ENCODE peak calls at places on chromosome 7, in four cellular contexts. One of them, this sample, is unnamed.

GRCh38 chr7:55021951-55022617 is 3.3 kb downstream of the EGFR start:
- DNase-seq in HepG2: no peak
- DNase-seq in K562: no peak
- DNase-seq in HCT116: no peak
- DNase-seq in this sample: no peak

GRCh38 chr7:90701021-90701420 is 104.9 kb downstream of the CDK14 start:
- DNase-seq in K562: no peak
- DNase-seq in HepG2: no peak
- DNase-seq in HCT116: no peak
- DNase-seq in this sample: no peak

GRCh38 chr7:28168393-28169158 is 12.0 kb downstream of the JAZF1 start:
- DNase-seq in HepG2: no peak
- DNase-seq in K562: no peak
- DNase-seq in HCT116: no peak
- DNase-seq in this sample: no peak

GRCh38 chr7:130560972-130561371 is 69.1 kb downstream of the MEST start:
- DNase-seq in HCT116: peak; percentile 26
- DNase-seq in HepG2: peak; percentile 20
- DNase-seq in K562: peak; percentile 55
- DNase-seq in this sample: peak; percentile 35

GRCh38 chr7:1357601-1358271 is 101.5 kb downstream of the MICALL2 start:
- DNase-seq in K562: no peak
- DNase-seq in HCT116: no peak
- DNase-seq in HepG2: no peak
- DNase-seq in this sample: no peak

GRCh38 chr7:192035-192649 is at the start of gene FAM20C:
- DNase-seq in HCT116: peak; percentile 23
- DNase-seq in HepG2: no peak
- DNase-seq in K562: no peak
- DNase-seq in this sample: no peak

GRCh38 chr7:71131256-71131752 is 640 bp upstream of the GALNT17 start:
- DNase-seq in K562: no peak
- DNase-seq in HepG2: no peak
- DNase-seq in HCT116: no peak
- DNase-seq in this sample: no peak

GRCh38 chr7:2008936-2009540 is 223.7 kb downstream of the MAD1L1 start:
- DNase-seq in HepG2: no peak
- DNase-seq in K562: no peak
- DNase-seq in HCT116: no peak
- DNase-seq in this sample: no peak

GRCh38 chr7:138170298-138170697 is 94.0 kb downstream of the AKR1D1 start:
- DNase-seq in HCT116: no peak
- DNase-seq in HepG2: peak; percentile 50
- DNase-seq in K562: no peak
- DNase-seq in this sample: no peak

GRCh38 chr7:100568936-100569844 is 4.5 kb downstream of the SAP25 start:
- DNase-seq in HCT116: no peak
- DNase-seq in K562: peak; percentile 70
- DNase-seq in HepG2: peak; percentile 91
- DNase-seq in this sample: no peak

GRCh38 chr7:153886506-153887391 is 165.4 kb upstream of the DPP6 start:
- DNase-seq in HCT116: no peak
- DNase-seq in HepG2: no peak
- DNase-seq in K562: no peak
- DNase-seq in this sample: no peak

GRCh38 chr7:96526492-96526891 is 183.2 kb downstream of the SEM1 start:
- DNase-seq in K562: no peak
- DNase-seq in HCT116: no peak
- DNase-seq in HepG2: no peak
- DNase-seq in this sample: no peak

GRCh38 chr7:35250941-35251340 is 3.0 kb downstream of the TBX20 start:
- DNase-seq in HCT116: no peak
- DNase-seq in K562: no peak
- DNase-seq in HepG2: no peak
- DNase-seq in this sample: no peak

GRCh38 chr7:112280267-112280666 is 73.8 kb downstream of the ZNF277 start:
- DNase-seq in HCT116: no peak
- DNase-seq in K562: no peak
- DNase-seq in HepG2: no peak
- DNase-seq in this sample: no peak

GRCh38 chr7:74587435-74588126 is 69.9 kb upstream of the GTF2I start:
- DNase-seq in K562: peak; percentile 87
- DNase-seq in HepG2: no peak
- DNase-seq in HCT116: no peak
- DNase-seq in this sample: no peak

GRCh38 chr7:134851141-134851540 is 71.7 kb downstream of the CALD1 start:
- DNase-seq in HepG2: no peak
- DNase-seq in HCT116: no peak
- DNase-seq in K562: no peak
- DNase-seq in this sample: no peak

GRCh38 chr7:71227126-71227525 is 95.2 kb downstream of the GALNT17 start:
- DNase-seq in HepG2: no peak
- DNase-seq in HCT116: no peak
- DNase-seq in K562: no peak
- DNase-seq in this sample: no peak

GRCh38 chr7:52634996-52635395 is 400.4 kb upstream of the POM121L12 start:
- DNase-seq in HCT116: no peak
- DNase-seq in K562: no peak
- DNase-seq in HepG2: no peak
- DNase-seq in this sample: no peak

GRCh38 chr7:97307521-97308108 is 190.1 kb downstream of the SDHAF3 start:
- DNase-seq in HCT116: no peak
- DNase-seq in HepG2: no peak
- DNase-seq in K562: no peak
- DNase-seq in this sample: no peak

GRCh38 chr7:20107582-20107981 is 109.6 kb downstream of the MACC1 start:
- DNase-seq in K562: no peak
- DNase-seq in HepG2: no peak
- DNase-seq in HCT116: no peak
- DNase-seq in this sample: no peak

GRCh38 chr7:78221961-78222751 is 423.6 kb downstream of the PHTF2 start:
- DNase-seq in K562: no peak
- DNase-seq in HCT116: no peak
- DNase-seq in HepG2: no peak
- DNase-seq in this sample: no peak

GRCh38 chr7:112630565-112630964 is 149.8 kb downstream of the LSMEM1 start:
- DNase-seq in K562: no peak
- DNase-seq in HCT116: no peak
- DNase-seq in HepG2: no peak
- DNase-seq in this sample: peak; percentile 25

GRCh38 chr7:30595461-30596042 is 874 bp downstream of the GARS1 start:
- DNase-seq in HepG2: no peak
- DNase-seq in HCT116: no peak
- DNase-seq in K562: no peak
- DNase-seq in this sample: no peak

GRCh38 chr7:459584-460373 is 59.9 kb downstream of the PDGFA start:
- DNase-seq in K562: peak; percentile 57
- DNase-seq in HepG2: no peak
- DNase-seq in HCT116: no peak
- DNase-seq in this sample: no peak

GRCh38 chr7:33130184-33130583 is 820 bp downstream of the BBS9 start:
- DNase-seq in HCT116: no peak
- DNase-seq in HepG2: no peak
- DNase-seq in K562: no peak
- DNase-seq in this sample: no peak

DNA sequence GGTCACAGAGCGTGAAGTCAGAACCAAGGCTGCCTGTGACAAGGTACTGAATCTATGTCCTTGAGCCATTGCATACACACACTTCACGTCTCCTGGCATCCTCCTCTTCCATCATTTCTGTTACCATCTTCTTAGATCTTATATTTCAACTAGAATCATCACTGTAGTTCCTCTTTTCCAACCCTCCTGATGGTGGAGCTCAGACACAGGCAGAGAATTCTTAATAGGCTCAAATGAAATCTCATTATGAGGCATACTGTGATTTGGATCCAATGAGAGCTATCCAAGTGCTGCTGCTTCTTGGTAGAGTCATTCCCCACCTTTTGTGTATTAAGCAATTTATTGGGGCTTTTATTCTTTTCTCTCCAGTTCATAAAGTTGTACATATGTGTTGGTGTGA is 113.2 kb downstream of the CALCR start:
- DNase-seq in K562: no peak
- DNase-seq in HepG2: no peak
- DNase-seq in HCT116: no peak
- DNase-seq in this sample: no peak
- TF ChIP-seq SIN3A in K562: no peak
- TF ChIP-seq SIN3A in HepG2: no peak
- TF ChIP-seq SIN3A in HCT116: no peak
- TF ChIP-seq SIN3A in this sample: no peak

DNA sequence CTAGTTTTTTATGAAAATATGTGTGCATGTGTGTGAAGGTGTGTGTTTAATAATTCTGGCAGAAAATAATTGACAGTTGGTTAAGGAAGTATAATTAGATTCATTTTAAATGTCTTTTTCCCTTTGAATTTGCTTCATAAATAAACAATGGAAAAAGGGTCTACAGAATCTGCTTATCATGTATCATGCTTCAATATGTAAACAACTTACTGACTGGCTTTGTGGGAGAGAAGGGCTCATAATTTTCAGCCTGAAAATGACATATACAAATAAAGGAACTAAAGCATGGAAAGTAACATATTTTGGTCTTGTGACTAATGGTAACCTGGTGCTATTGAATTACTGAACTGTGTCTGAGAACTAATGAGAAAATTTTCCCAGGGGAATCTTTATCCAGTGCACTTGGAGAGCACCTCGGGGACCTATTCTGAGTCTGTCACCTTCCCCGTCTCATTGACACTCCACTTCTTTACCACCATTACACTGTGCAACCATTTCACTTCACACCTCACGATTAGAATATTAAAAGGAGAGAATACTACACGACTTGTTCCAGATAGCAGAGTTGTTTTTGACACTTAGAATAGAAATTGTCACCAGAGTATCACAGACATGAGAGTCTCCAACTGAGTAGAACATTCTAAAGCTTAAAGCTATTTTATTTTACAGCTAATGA is 298.6 kb downstream of the TFEC start:
- DNase-seq in HepG2: no peak
- DNase-seq in HCT116: no peak
- DNase-seq in K562: no peak
- DNase-seq in this sample: no peak
- TF ChIP-seq TCF7L2 in HepG2: no peak
- TF ChIP-seq TCF7L2 in HCT116: no peak
- TF ChIP-seq TCF7L2 in K562: no peak
- TF ChIP-seq TCF7L2 in this sample: no peak

DNA sequence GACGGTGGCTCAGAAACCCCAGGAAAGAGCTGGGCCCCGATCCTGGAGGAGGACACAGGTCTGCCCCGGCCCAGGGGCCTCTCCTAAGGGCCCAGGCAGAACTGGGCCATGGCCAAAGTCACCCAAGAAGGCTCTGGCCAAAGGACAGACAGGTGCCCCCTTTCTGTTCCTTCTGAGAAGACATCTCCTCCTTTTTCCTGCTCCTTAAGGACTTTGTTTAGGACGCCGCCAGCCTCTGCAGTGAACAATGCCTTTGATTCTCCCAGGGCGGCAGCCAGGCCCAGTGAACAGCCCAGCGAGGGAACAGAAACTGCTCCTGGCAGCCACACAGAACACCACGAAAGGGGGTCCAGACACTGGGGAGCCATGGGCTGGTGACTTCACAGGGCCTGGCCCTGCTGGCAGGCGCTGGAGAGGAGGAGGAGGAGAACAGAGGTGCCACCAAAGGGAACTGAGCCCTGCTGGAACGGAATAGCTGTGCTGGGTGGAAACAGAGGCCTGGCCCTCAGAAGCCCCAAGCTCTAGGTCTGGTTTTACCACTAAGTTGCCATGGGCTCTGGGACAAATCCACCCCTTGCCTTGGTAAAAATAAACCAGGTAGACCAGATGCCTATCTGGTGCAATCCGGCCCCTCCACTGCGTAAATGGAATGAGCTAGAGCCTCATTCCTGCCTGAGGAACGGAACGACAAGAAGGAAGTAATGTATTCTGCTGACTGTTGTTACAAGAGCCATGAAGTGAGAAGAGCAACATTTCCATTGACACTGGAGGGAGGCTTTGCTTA is 163.3 kb upstream of the RHEB start:
- DNase-seq in HCT116: no peak
- DNase-seq in HepG2: no peak
- DNase-seq in K562: no peak
- DNase-seq in this sample: no peak
- TF ChIP-seq SIN3A in HCT116: no peak
- TF ChIP-seq SIN3A in HepG2: no peak
- TF ChIP-seq SIN3A in K562: no peak
- TF ChIP-seq SIN3A in this sample: no peak

GRCh38 chr7:133709036-133709880 is 417.9 kb upstream of the LRGUK start:
- DNase-seq in K562: no peak
- DNase-seq in HepG2: no peak
- DNase-seq in HCT116: no peak
- DNase-seq in this sample: no peak
- TF ChIP-seq TCF7L2 in K562: no peak
- TF ChIP-seq TCF7L2 in HepG2: no peak
- TF ChIP-seq TCF7L2 in HCT116: no peak
- TF ChIP-seq TCF7L2 in this sample: no peak

DNA sequence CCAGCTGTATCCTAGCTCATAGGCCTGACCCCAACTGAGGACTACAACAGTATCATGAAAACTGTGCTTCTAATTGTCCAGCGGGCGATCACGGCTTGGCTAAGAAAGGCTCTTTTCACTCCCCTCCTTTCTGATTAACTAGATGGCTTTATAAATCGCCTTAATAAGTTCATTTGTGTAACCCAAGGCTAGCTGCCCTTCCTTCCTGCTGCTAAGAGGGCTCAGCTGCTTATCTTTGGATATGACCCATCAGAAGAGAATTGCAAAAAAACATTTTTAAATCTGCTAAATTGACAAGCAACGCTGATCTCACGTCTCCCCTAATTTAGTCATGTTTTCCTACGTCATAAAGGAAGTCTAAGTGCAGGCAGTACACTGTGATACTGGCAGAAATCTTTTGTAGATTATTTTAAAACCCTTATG is 163.0 kb downstream of the NRCAM start:
- DNase-seq in HCT116: no peak
- DNase-seq in K562: no peak
- DNase-seq in HepG2: no peak
- DNase-seq in this sample: no peak
- TF ChIP-seq SIN3A in HCT116: no peak
- TF ChIP-seq SIN3A in K562: no peak
- TF ChIP-seq SIN3A in HepG2: no peak
- TF ChIP-seq SIN3A in this sample: no peak

DNA sequence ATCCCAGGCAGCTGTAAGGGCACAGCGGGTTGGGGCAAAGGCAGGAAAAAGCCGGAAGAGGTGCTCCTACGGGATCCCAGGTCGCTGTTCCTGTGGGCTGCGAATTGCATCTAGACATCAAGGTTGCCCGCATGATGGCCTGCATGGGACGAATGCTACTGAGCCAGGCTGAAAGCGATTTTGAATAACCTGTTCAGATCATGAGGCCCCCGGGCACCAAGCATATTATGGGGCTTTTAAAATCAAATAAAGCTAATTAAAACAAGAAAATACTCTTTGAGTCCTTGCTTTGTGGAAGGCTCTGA is 37.1 kb downstream of the CAMK2B start:
- DNase-seq in HepG2: no peak
- DNase-seq in K562: no peak
- DNase-seq in HCT116: no peak
- DNase-seq in this sample: no peak
- TF ChIP-seq TCF7L2 in HepG2: no peak
- TF ChIP-seq TCF7L2 in K562: no peak
- TF ChIP-seq TCF7L2 in HCT116: no peak
- TF ChIP-seq TCF7L2 in this sample: no peak

GRCh38 chr7:40536406-40536805 is 401.6 kb downstream of the SUGCT start:
- DNase-seq in HepG2: no peak
- DNase-seq in HCT116: no peak
- DNase-seq in K562: no peak
- DNase-seq in this sample: no peak
- TF ChIP-seq SIN3A in HepG2: no peak
- TF ChIP-seq SIN3A in HCT116: no peak
- TF ChIP-seq SIN3A in K562: no peak
- TF ChIP-seq SIN3A in this sample: no peak

GRCh38 chr7:16967174-16967868 is 85.5 kb upstream of the AGR3 start:
- DNase-seq in HepG2: no peak
- DNase-seq in HCT116: no peak
- DNase-seq in K562: no peak
- DNase-seq in this sample: no peak
- TF ChIP-seq TCF7L2 in HepG2: no peak
- TF ChIP-seq TCF7L2 in HCT116: no peak
- TF ChIP-seq TCF7L2 in K562: no peak
- TF ChIP-seq TCF7L2 in this sample: no peak